ENCODE peak calls at places on chromosome 20, in seven cellular contexts. Y, J, U, D, F, S and B are unnamed samples.

GRCh38 chr20:59776626-59777320 is 156.7 kb downstream of the SYCP2 start:
- DNase-seq in Y (no peak), J (no peak), U (no peak), D (no peak), F (no peak), S (no peak), B (no peak)

GRCh38 chr20:63791497-63792156 is 39.4 kb downstream of the ZBTB46 start:
- DNase-seq in Y (no peak), J (no peak), U (no peak), D (no peak), F (no peak), S (no peak), B (no peak)

GRCh38 chr20:24693466-24694156 is 224.2 kb downstream of the SYNDIG1 start:
- DNase-seq in Y (no peak), J (no peak), U (no peak), D (no peak), F (no peak), S (no peak), B (no peak)

GRCh38 chr20:4136078-4136966 is 121.0 kb upstream of the RNF24 start:
- DNase-seq in Y (no peak), J (no peak), U (no peak), D (peak), F (peak), S (no peak), B (peak)

GRCh38 chr20:36574278-36575065 is 1.1 kb downstream of the TGIF2 start:
- DNase-seq in Y (peak), J (no peak), U (peak), D (peak), F (peak), S (no peak), B (peak)

GRCh38 chr20:41136336-41136694 is 1.0 kb upstream of the PLCG1 start:
- DNase-seq in Y (no peak), J (peak), U (no peak), D (peak), F (no peak), S (no peak), B (no peak)

GRCh38 chr20:61253640-61254511 is 1.8 kb downstream of the CDH4 start:
- DNase-seq in Y (no peak), J (no peak), U (no peak), D (peak), F (peak), S (no peak), B (no peak)

GRCh38 chr20:41998539-41999341 is 380.6 kb upstream of the CHD6 start:
- DNase-seq in Y (no peak), J (no peak), U (no peak), D (no peak), F (no peak), S (no peak), B (no peak)

GRCh38 chr20:17161661-17162410 is 65.0 kb upstream of the PCSK2 start:
- DNase-seq in Y (no peak), J (peak), U (no peak), D (no peak), F (no peak), S (no peak), B (no peak)

GRCh38 chr20:44750081-44750805 is 4.6 kb downstream of the KCNK15 start:
- DNase-seq in Y (no peak), J (no peak), U (no peak), D (no peak), F (no peak), S (no peak), B (no peak)

GRCh38 chr20:36950432-36951197 is 893 bp downstream of the SAMHD1 start:
- DNase-seq in Y (no peak), J (no peak), U (peak), D (peak), F (peak), S (no peak), B (peak)

GRCh38 chr20:23050847-23051627 is 1.6 kb upstream of the THBD start:
- DNase-seq in Y (peak), J (no peak), U (no peak), D (peak), F (peak), S (no peak), B (peak)